ENCODE peak calls at places on chromosomes 16 and 17, in seven cellular contexts. One of them, this sample, is unnamed.

GRCh38 chr16:70465999-70466811 is 11.8 kb downstream of the FCSK start:
- DNase-seq in Panc1: no peak
- DNase-seq in fibroblast of pulmonary artery: no peak
- DNase-seq in HFFc6: no peak
- DNase-seq in EL: no peak
- DNase-seq in ACHN: no peak
- DNase-seq in nephron progenitor cell: no peak
- DNase-seq in this sample: no peak

GRCh38 chr17:5416886-5417285 is 2.6 kb downstream of the NUP88 start:
- DNase-seq in fibroblast of pulmonary artery: no peak
- DNase-seq in Panc1: no peak
- DNase-seq in ACHN: no peak
- DNase-seq in HFFc6: no peak
- DNase-seq in EL: no peak
- DNase-seq in nephron progenitor cell: no peak
- DNase-seq in this sample: no peak

GRCh38 chr17:58667934-58668597 is 23.8 kb downstream of the TEX14 start:
- DNase-seq in nephron progenitor cell: no peak
- DNase-seq in Panc1: no peak
- DNase-seq in HFFc6: peak
- DNase-seq in EL: peak
- DNase-seq in fibroblast of pulmonary artery: no peak
- DNase-seq in ACHN: no peak
- DNase-seq in this sample: no peak

GRCh38 chr16:4290236-4290830 is 17.5 kb upstream of the TFAP4 start:
- DNase-seq in EL: peak
- DNase-seq in nephron progenitor cell: no peak
- DNase-seq in HFFc6: peak
- DNase-seq in ACHN: peak
- DNase-seq in fibroblast of pulmonary artery: peak
- DNase-seq in Panc1: peak
- DNase-seq in this sample: peak

GRCh38 chr17:17154981-17155380 is 51.2 kb downstream of the PLD6 start:
- DNase-seq in HFFc6: no peak
- DNase-seq in Panc1: no peak
- DNase-seq in fibroblast of pulmonary artery: no peak
- DNase-seq in nephron progenitor cell: no peak
- DNase-seq in ACHN: no peak
- DNase-seq in EL: no peak
- DNase-seq in this sample: no peak

GRCh38 chr17:67156269-67157199 is 88.5 kb downstream of the HELZ start:
- DNase-seq in nephron progenitor cell: no peak
- DNase-seq in EL: peak
- DNase-seq in fibroblast of pulmonary artery: peak
- DNase-seq in HFFc6: no peak
- DNase-seq in Panc1: no peak
- DNase-seq in ACHN: peak
- DNase-seq in this sample: no peak

GRCh38 chr16:54287758-54288591 is 1.4 kb upstream of the IRX3 start:
- DNase-seq in fibroblast of pulmonary artery: no peak
- DNase-seq in HFFc6: no peak
- DNase-seq in ACHN: no peak
- DNase-seq in EL: no peak
- DNase-seq in nephron progenitor cell: peak
- DNase-seq in Panc1: no peak
- DNase-seq in this sample: no peak

GRCh38 chr16:71214771-71215381 is 15.6 kb downstream of the HYDIN start:
- DNase-seq in ACHN: peak
- DNase-seq in HFFc6: no peak
- DNase-seq in EL: no peak
- DNase-seq in fibroblast of pulmonary artery: peak
- DNase-seq in Panc1: no peak
- DNase-seq in nephron progenitor cell: no peak
- DNase-seq in this sample: no peak

GRCh38 chr17:60305141-60305540 is 86.8 kb downstream of the USP32 start:
- DNase-seq in nephron progenitor cell: no peak
- DNase-seq in HFFc6: no peak
- DNase-seq in fibroblast of pulmonary artery: no peak
- DNase-seq in EL: no peak
- DNase-seq in Panc1: no peak
- DNase-seq in ACHN: no peak
- DNase-seq in this sample: no peak

GRCh38 chr17:11704041-11704440 is 105.8 kb downstream of the DNAH9 start:
- DNase-seq in HFFc6: no peak
- DNase-seq in Panc1: no peak
- DNase-seq in EL: no peak
- DNase-seq in fibroblast of pulmonary artery: no peak
- DNase-seq in nephron progenitor cell: no peak
- DNase-seq in ACHN: no peak
- DNase-seq in this sample: no peak

GRCh38 chr17:39352511-39352910 is 48.9 kb downstream of the FBXL20 start:
- DNase-seq in Panc1: no peak
- DNase-seq in EL: no peak
- DNase-seq in ACHN: peak
- DNase-seq in nephron progenitor cell: no peak
- DNase-seq in fibroblast of pulmonary artery: no peak
- DNase-seq in HFFc6: no peak
- DNase-seq in this sample: no peak

GRCh38 chr17:61582593-61582992 is 8.4 kb downstream of the NACA2 start:
- DNase-seq in fibroblast of pulmonary artery: no peak
- DNase-seq in EL: no peak
- DNase-seq in Panc1: no peak
- DNase-seq in nephron progenitor cell: no peak
- DNase-seq in ACHN: no peak
- DNase-seq in HFFc6: no peak
- DNase-seq in this sample: no peak

GRCh38 chr16:51767564-51767963 is 616.5 kb upstream of the SALL1 start:
- DNase-seq in HFFc6: no peak
- DNase-seq in Panc1: no peak
- DNase-seq in ACHN: no peak
- DNase-seq in fibroblast of pulmonary artery: no peak
- DNase-seq in nephron progenitor cell: peak
- DNase-seq in EL: no peak
- DNase-seq in this sample: no peak

GRCh38 chr16:83356266-83356665 is 451.5 kb upstream of the HSBP1 start:
- DNase-seq in fibroblast of pulmonary artery: peak
- DNase-seq in HFFc6: peak
- DNase-seq in EL: peak
- DNase-seq in ACHN: peak
- DNase-seq in nephron progenitor cell: peak
- DNase-seq in Panc1: peak
- DNase-seq in this sample: peak